ENCODE peak calls at places on chromosomes 5 and 9, in seven cellular contexts. One of them, this sample, is unnamed.

GRCh38 chr5:171956870-171957501 is 49.5 kb downstream of the FBXW11 start:
- DNase-seq in CD8-positive, alpha-beta memory T cell: no peak
- DNase-seq in activated CD8-positive, alpha-beta memory T cell treated with anti-CD3 and anti-CD28 coated beads for 24 hours: no peak
- DNase-seq in islet precursor cell: no peak
- DNase-seq in iPS-NIHi11: no peak
- DNase-seq in aorta: no peak
- DNase-seq in GM12865: no peak
- DNase-seq in this sample: no peak

GRCh38 chr9:86983260-86984255 is 36.3 kb upstream of the GAS1 start:
- DNase-seq in GM12865: no peak
- DNase-seq in aorta: no peak
- DNase-seq in CD8-positive, alpha-beta memory T cell: no peak
- DNase-seq in islet precursor cell: no peak
- DNase-seq in activated CD8-positive, alpha-beta memory T cell treated with anti-CD3 and anti-CD28 coated beads for 24 hours: no peak
- DNase-seq in iPS-NIHi11: no peak
- DNase-seq in this sample: peak; percentile 88

GRCh38 chr5:11528720-11529119 is 375.5 kb downstream of the CTNND2 start:
- DNase-seq in CD8-positive, alpha-beta memory T cell: no peak
- DNase-seq in iPS-NIHi11: no peak
- DNase-seq in aorta: no peak
- DNase-seq in GM12865: no peak
- DNase-seq in activated CD8-positive, alpha-beta memory T cell treated with anti-CD3 and anti-CD28 coated beads for 24 hours: no peak
- DNase-seq in islet precursor cell: no peak
- DNase-seq in this sample: no peak

GRCh38 chr9:133204993-133205336 is 4.1 kb downstream of the OBP2B start:
- DNase-seq in activated CD8-positive, alpha-beta memory T cell treated with anti-CD3 and anti-CD28 coated beads for 24 hours: no peak
- DNase-seq in GM12865: no peak
- DNase-seq in iPS-NIHi11: no peak
- DNase-seq in CD8-positive, alpha-beta memory T cell: no peak
- DNase-seq in aorta: peak; percentile 48
- DNase-seq in islet precursor cell: no peak
- DNase-seq in this sample: no peak

GRCh38 chr5:168683247-168683926 is 104.2 kb upstream of the PANK3 start:
- DNase-seq in CD8-positive, alpha-beta memory T cell: peak; percentile 31
- DNase-seq in aorta: no peak
- DNase-seq in GM12865: no peak
- DNase-seq in iPS-NIHi11: no peak
- DNase-seq in activated CD8-positive, alpha-beta memory T cell treated with anti-CD3 and anti-CD28 coated beads for 24 hours: peak; percentile 70
- DNase-seq in islet precursor cell: no peak
- DNase-seq in this sample: no peak

GRCh38 chr5:6475626-6476312 is 27.1 kb downstream of the UBE2QL1 start:
- DNase-seq in aorta: no peak
- DNase-seq in CD8-positive, alpha-beta memory T cell: no peak
- DNase-seq in islet precursor cell: peak; percentile 78
- DNase-seq in activated CD8-positive, alpha-beta memory T cell treated with anti-CD3 and anti-CD28 coated beads for 24 hours: no peak
- DNase-seq in GM12865: no peak
- DNase-seq in iPS-NIHi11: peak; percentile 76
- DNase-seq in this sample: no peak

GRCh38 chr5:145104106-145104505 is 731.0 kb downstream of the PRELID2 start:
- DNase-seq in aorta: no peak
- DNase-seq in iPS-NIHi11: no peak
- DNase-seq in islet precursor cell: no peak
- DNase-seq in activated CD8-positive, alpha-beta memory T cell treated with anti-CD3 and anti-CD28 coated beads for 24 hours: no peak
- DNase-seq in GM12865: no peak
- DNase-seq in CD8-positive, alpha-beta memory T cell: no peak
- DNase-seq in this sample: no peak

GRCh38 chr9:136804509-136805206 is 3.1 kb upstream of the RABL6 start:
- DNase-seq in islet precursor cell: no peak
- DNase-seq in aorta: peak; percentile 65
- DNase-seq in activated CD8-positive, alpha-beta memory T cell treated with anti-CD3 and anti-CD28 coated beads for 24 hours: no peak
- DNase-seq in CD8-positive, alpha-beta memory T cell: no peak
- DNase-seq in GM12865: no peak
- DNase-seq in iPS-NIHi11: no peak
- DNase-seq in this sample: no peak

GRCh38 chr5:150582281-150582791 is 58.1 kb upstream of the SYNPO start:
- DNase-seq in GM12865: no peak
- DNase-seq in iPS-NIHi11: no peak
- DNase-seq in activated CD8-positive, alpha-beta memory T cell treated with anti-CD3 and anti-CD28 coated beads for 24 hours: no peak
- DNase-seq in aorta: no peak
- DNase-seq in islet precursor cell: peak; percentile 79
- DNase-seq in CD8-positive, alpha-beta memory T cell: no peak
- DNase-seq in this sample: peak; percentile 55

GRCh38 chr5:30100148-30100547 is 1093.3 kb upstream of the CDH6 start:
- DNase-seq in CD8-positive, alpha-beta memory T cell: no peak
- DNase-seq in GM12865: no peak
- DNase-seq in activated CD8-positive, alpha-beta memory T cell treated with anti-CD3 and anti-CD28 coated beads for 24 hours: no peak
- DNase-seq in islet precursor cell: no peak
- DNase-seq in aorta: no peak
- DNase-seq in iPS-NIHi11: no peak
- DNase-seq in this sample: no peak

GRCh38 chr5:9507974-9508373 is 37.9 kb downstream of the SEMA5A start:
- DNase-seq in aorta: no peak
- DNase-seq in activated CD8-positive, alpha-beta memory T cell treated with anti-CD3 and anti-CD28 coated beads for 24 hours: no peak
- DNase-seq in islet precursor cell: no peak
- DNase-seq in CD8-positive, alpha-beta memory T cell: no peak
- DNase-seq in iPS-NIHi11: no peak
- DNase-seq in GM12865: no peak
- DNase-seq in this sample: peak; percentile 44

GRCh38 chr9:15975101-15975778 is 422.4 kb downstream of the CCDC171 start:
- DNase-seq in CD8-positive, alpha-beta memory T cell: no peak
- DNase-seq in GM12865: no peak
- DNase-seq in iPS-NIHi11: no peak
- DNase-seq in islet precursor cell: no peak
- DNase-seq in aorta: no peak
- DNase-seq in activated CD8-positive, alpha-beta memory T cell treated with anti-CD3 and anti-CD28 coated beads for 24 hours: no peak
- DNase-seq in this sample: no peak

GRCh38 chr5:153896701-153897100 is 142.0 kb downstream of the FAM114A2 start:
- DNase-seq in aorta: no peak
- DNase-seq in islet precursor cell: no peak
- DNase-seq in GM12865: peak; percentile 82
- DNase-seq in iPS-NIHi11: no peak
- DNase-seq in activated CD8-positive, alpha-beta memory T cell treated with anti-CD3 and anti-CD28 coated beads for 24 hours: no peak
- DNase-seq in CD8-positive, alpha-beta memory T cell: no peak
- DNase-seq in this sample: peak; percentile 8

GRCh38 chr9:131020862-131021261 is 11.9 kb downstream of the LAMC3 start:
- DNase-seq in aorta: no peak
- DNase-seq in iPS-NIHi11: no peak
- DNase-seq in activated CD8-positive, alpha-beta memory T cell treated with anti-CD3 and anti-CD28 coated beads for 24 hours: no peak
- DNase-seq in islet precursor cell: no peak
- DNase-seq in CD8-positive, alpha-beta memory T cell: no peak
- DNase-seq in GM12865: no peak
- DNase-seq in this sample: no peak

GRCh38 chr9:128894764-128895163 is 12.8 kb downstream of the LRRC8A start:
- DNase-seq in activated CD8-positive, alpha-beta memory T cell treated with anti-CD3 and anti-CD28 coated beads for 24 hours: no peak
- DNase-seq in iPS-NIHi11: no peak
- DNase-seq in CD8-positive, alpha-beta memory T cell: no peak
- DNase-seq in GM12865: peak; percentile 22
- DNase-seq in islet precursor cell: no peak
- DNase-seq in aorta: no peak
- DNase-seq in this sample: no peak

GRCh38 chr9:36164989-36165388 is 4.2 kb upstream of the CCIN start:
- DNase-seq in GM12865: no peak
- DNase-seq in activated CD8-positive, alpha-beta memory T cell treated with anti-CD3 and anti-CD28 coated beads for 24 hours: no peak
- DNase-seq in islet precursor cell: no peak
- DNase-seq in iPS-NIHi11: no peak
- DNase-seq in CD8-positive, alpha-beta memory T cell: no peak
- DNase-seq in aorta: peak; percentile 52
- DNase-seq in this sample: no peak

GRCh38 chr5:68458416-68458815 is 242.9 kb downstream of the PIK3R1 start:
- DNase-seq in aorta: no peak
- DNase-seq in CD8-positive, alpha-beta memory T cell: peak; percentile 9
- DNase-seq in iPS-NIHi11: no peak
- DNase-seq in activated CD8-positive, alpha-beta memory T cell treated with anti-CD3 and anti-CD28 coated beads for 24 hours: no peak
- DNase-seq in GM12865: no peak
- DNase-seq in islet precursor cell: no peak
- DNase-seq in this sample: no peak

GRCh38 chr5:142807378-142807911 is 37.3 kb downstream of the ARHGAP26 start:
- DNase-seq in islet precursor cell: no peak
- DNase-seq in GM12865: peak; percentile 28
- DNase-seq in iPS-NIHi11: no peak
- DNase-seq in activated CD8-positive, alpha-beta memory T cell treated with anti-CD3 and anti-CD28 coated beads for 24 hours: no peak
- DNase-seq in CD8-positive, alpha-beta memory T cell: no peak
- DNase-seq in aorta: no peak
- DNase-seq in this sample: no peak

GRCh38 chr5:117054808-117055398 is 480.3 kb upstream of the SEMA6A start:
- DNase-seq in iPS-NIHi11: no peak
- DNase-seq in aorta: no peak
- DNase-seq in islet precursor cell: no peak
- DNase-seq in CD8-positive, alpha-beta memory T cell: no peak
- DNase-seq in activated CD8-positive, alpha-beta memory T cell treated with anti-CD3 and anti-CD28 coated beads for 24 hours: no peak
- DNase-seq in GM12865: no peak
- DNase-seq in this sample: no peak

GRCh38 chr9:116549061-116549664 is 137.9 kb upstream of the TRIM32 start:
- DNase-seq in aorta: peak; percentile 91
- DNase-seq in CD8-positive, alpha-beta memory T cell: no peak
- DNase-seq in activated CD8-positive, alpha-beta memory T cell treated with anti-CD3 and anti-CD28 coated beads for 24 hours: no peak
- DNase-seq in GM12865: no peak
- DNase-seq in islet precursor cell: peak; percentile 94
- DNase-seq in iPS-NIHi11: no peak
- DNase-seq in this sample: peak; percentile 87

GRCh38 chr5:125295405-125295872 is 549.0 kb upstream of the ZNF608 start:
- DNase-seq in iPS-NIHi11: no peak
- DNase-seq in GM12865: peak; percentile 18
- DNase-seq in CD8-positive, alpha-beta memory T cell: no peak
- DNase-seq in islet precursor cell: no peak
- DNase-seq in aorta: no peak
- DNase-seq in activated CD8-positive, alpha-beta memory T cell treated with anti-CD3 and anti-CD28 coated beads for 24 hours: no peak
- DNase-seq in this sample: no peak

GRCh38 chr5:78905084-78905938 is 79.8 kb downstream of the ARSB start:
- DNase-seq in activated CD8-positive, alpha-beta memory T cell treated with anti-CD3 and anti-CD28 coated beads for 24 hours: no peak
- DNase-seq in aorta: no peak
- DNase-seq in iPS-NIHi11: no peak
- DNase-seq in GM12865: peak; percentile 78
- DNase-seq in CD8-positive, alpha-beta memory T cell: no peak
- DNase-seq in islet precursor cell: no peak
- DNase-seq in this sample: no peak

GRCh38 chr5:82340799-82341198 is 62.6 kb upstream of the RPS23 start:
- DNase-seq in activated CD8-positive, alpha-beta memory T cell treated with anti-CD3 and anti-CD28 coated beads for 24 hours: no peak
- DNase-seq in islet precursor cell: no peak
- DNase-seq in aorta: no peak
- DNase-seq in GM12865: no peak
- DNase-seq in iPS-NIHi11: no peak
- DNase-seq in CD8-positive, alpha-beta memory T cell: no peak
- DNase-seq in this sample: no peak

GRCh38 chr5:112316006-112316405 is 103.1 kb downstream of the EPB41L4A start:
- DNase-seq in activated CD8-positive, alpha-beta memory T cell treated with anti-CD3 and anti-CD28 coated beads for 24 hours: no peak
- DNase-seq in aorta: no peak
- DNase-seq in GM12865: no peak
- DNase-seq in islet precursor cell: no peak
- DNase-seq in iPS-NIHi11: no peak
- DNase-seq in CD8-positive, alpha-beta memory T cell: no peak
- DNase-seq in this sample: no peak

GRCh38 chr9:124721109-124721850 is 49.8 kb downstream of the NR6A1 start:
- DNase-seq in iPS-NIHi11: no peak
- DNase-seq in islet precursor cell: no peak
- DNase-seq in aorta: no peak
- DNase-seq in CD8-positive, alpha-beta memory T cell: no peak
- DNase-seq in activated CD8-positive, alpha-beta memory T cell treated with anti-CD3 and anti-CD28 coated beads for 24 hours: no peak
- DNase-seq in GM12865: no peak
- DNase-seq in this sample: no peak

GRCh38 chr9:2066312-2067273 is 51.4 kb downstream of the SMARCA2 start:
- DNase-seq in activated CD8-positive, alpha-beta memory T cell treated with anti-CD3 and anti-CD28 coated beads for 24 hours: no peak
- DNase-seq in GM12865: no peak
- DNase-seq in iPS-NIHi11: peak; percentile 30
- DNase-seq in aorta: no peak
- DNase-seq in islet precursor cell: no peak
- DNase-seq in CD8-positive, alpha-beta memory T cell: peak; percentile 23
- DNase-seq in this sample: no peak

GRCh38 chr5:37881359-37881758 is 41.5 kb upstream of the GDNF start:
- DNase-seq in activated CD8-positive, alpha-beta memory T cell treated with anti-CD3 and anti-CD28 coated beads for 24 hours: no peak
- DNase-seq in aorta: no peak
- DNase-seq in CD8-positive, alpha-beta memory T cell: no peak
- DNase-seq in iPS-NIHi11: no peak
- DNase-seq in GM12865: peak; percentile 45
- DNase-seq in islet precursor cell: no peak
- DNase-seq in this sample: no peak

GRCh38 chr5:36529142-36529541 is 77.3 kb upstream of the SLC1A3 start:
- DNase-seq in GM12865: no peak
- DNase-seq in CD8-positive, alpha-beta memory T cell: no peak
- DNase-seq in islet precursor cell: no peak
- DNase-seq in aorta: no peak
- DNase-seq in activated CD8-positive, alpha-beta memory T cell treated with anti-CD3 and anti-CD28 coated beads for 24 hours: no peak
- DNase-seq in iPS-NIHi11: no peak
- DNase-seq in this sample: no peak

GRCh38 chr5:16773990-16774389 is 157.2 kb upstream of the RETREG1 start:
- DNase-seq in aorta: no peak
- DNase-seq in activated CD8-positive, alpha-beta memory T cell treated with anti-CD3 and anti-CD28 coated beads for 24 hours: no peak
- DNase-seq in CD8-positive, alpha-beta memory T cell: no peak
- DNase-seq in iPS-NIHi11: peak; percentile 26
- DNase-seq in GM12865: no peak
- DNase-seq in islet precursor cell: no peak
- DNase-seq in this sample: no peak

GRCh38 chr5:15983392-15983791 is 196.2 kb downstream of the MARCHF11 start:
- DNase-seq in islet precursor cell: no peak
- DNase-seq in GM12865: no peak
- DNase-seq in activated CD8-positive, alpha-beta memory T cell treated with anti-CD3 and anti-CD28 coated beads for 24 hours: no peak
- DNase-seq in iPS-NIHi11: no peak
- DNase-seq in CD8-positive, alpha-beta memory T cell: no peak
- DNase-seq in aorta: no peak
- DNase-seq in this sample: no peak

GRCh38 chr9:81717747-81718077 is 28.4 kb upstream of the TLE1 start:
- DNase-seq in CD8-positive, alpha-beta memory T cell: no peak
- DNase-seq in islet precursor cell: no peak
- DNase-seq in aorta: no peak
- DNase-seq in activated CD8-positive, alpha-beta memory T cell treated with anti-CD3 and anti-CD28 coated beads for 24 hours: no peak
- DNase-seq in GM12865: no peak
- DNase-seq in iPS-NIHi11: no peak
- DNase-seq in this sample: no peak

GRCh38 chr5:96537386-96537785 is 104.3 kb upstream of the PCSK1 start:
- DNase-seq in CD8-positive, alpha-beta memory T cell: peak; percentile 70
- DNase-seq in activated CD8-positive, alpha-beta memory T cell treated with anti-CD3 and anti-CD28 coated beads for 24 hours: no peak
- DNase-seq in GM12865: peak; percentile 5
- DNase-seq in islet precursor cell: no peak
- DNase-seq in aorta: no peak
- DNase-seq in iPS-NIHi11: no peak
- DNase-seq in this sample: no peak

GRCh38 chr5:32069396-32069795 is 104.7 kb downstream of the GOLPH3 start:
- DNase-seq in iPS-NIHi11: no peak
- DNase-seq in GM12865: no peak
- DNase-seq in CD8-positive, alpha-beta memory T cell: no peak
- DNase-seq in aorta: no peak
- DNase-seq in activated CD8-positive, alpha-beta memory T cell treated with anti-CD3 and anti-CD28 coated beads for 24 hours: no peak
- DNase-seq in islet precursor cell: no peak
- DNase-seq in this sample: no peak

GRCh38 chr9:72309366-72310133 is 55.5 kb downstream of the ZFAND5 start:
- DNase-seq in aorta: no peak
- DNase-seq in islet precursor cell: peak; percentile 71
- DNase-seq in iPS-NIHi11: no peak
- DNase-seq in activated CD8-positive, alpha-beta memory T cell treated with anti-CD3 and anti-CD28 coated beads for 24 hours: no peak
- DNase-seq in GM12865: no peak
- DNase-seq in CD8-positive, alpha-beta memory T cell: no peak
- DNase-seq in this sample: no peak

GRCh38 chr9:114883709-114884108 is 46.7 kb downstream of the TNFSF8 start:
- DNase-seq in GM12865: no peak
- DNase-seq in activated CD8-positive, alpha-beta memory T cell treated with anti-CD3 and anti-CD28 coated beads for 24 hours: no peak
- DNase-seq in islet precursor cell: no peak
- DNase-seq in iPS-NIHi11: no peak
- DNase-seq in aorta: no peak
- DNase-seq in CD8-positive, alpha-beta memory T cell: no peak
- DNase-seq in this sample: no peak

GRCh38 chr9:80369641-80370040 is 797.9 kb downstream of the TLE4 start:
- DNase-seq in iPS-NIHi11: no peak
- DNase-seq in GM12865: no peak
- DNase-seq in islet precursor cell: no peak
- DNase-seq in CD8-positive, alpha-beta memory T cell: no peak
- DNase-seq in aorta: no peak
- DNase-seq in activated CD8-positive, alpha-beta memory T cell treated with anti-CD3 and anti-CD28 coated beads for 24 hours: no peak
- DNase-seq in this sample: no peak

GRCh38 chr5:53381-54174 is 38.4 kb upstream of the PLEKHG4B start:
- DNase-seq in CD8-positive, alpha-beta memory T cell: no peak
- DNase-seq in activated CD8-positive, alpha-beta memory T cell treated with anti-CD3 and anti-CD28 coated beads for 24 hours: peak; percentile 82
- DNase-seq in aorta: peak; percentile 79
- DNase-seq in iPS-NIHi11: peak; percentile 90
- DNase-seq in GM12865: no peak
- DNase-seq in islet precursor cell: peak; percentile 87
- DNase-seq in this sample: no peak